ENCODE peak calls at places on chromosomes 3 and 15, in eight cellular contexts. Y is RWPE1; G is NCI-H1105; X is effector memory CD4-positive, alpha-beta T cell; N is left cardiac atrium; A is non-pigmented ciliary epithelial cell; W is HS-5; M is Right ventricle myocardium inferior. L is an unnamed sample.

GRCh38 chr15:40242671-40243070 is 3.8 kb downstream of the PAK6 start:
- DNase-seq in Y (no peak), G (no peak), X (no peak), N (no peak), A (no peak), W (no peak), M (peak), L (no peak)

GRCh38 chr3:65927576-65927975 is 111.1 kb downstream of the MAGI1 start:
- DNase-seq in Y (no peak), G (peak), X (no peak), N (no peak), A (no peak), W (no peak), M (no peak), L (no peak)

GRCh38 chr15:68196445-68197169 is 8.5 kb downstream of the CALML4 start:
- DNase-seq in Y (no peak), G (no peak), X (no peak), N (no peak), A (no peak), W (no peak), M (no peak), L (no peak)

GRCh38 chr3:111236833-111237713 is 165.5 kb downstream of the NECTIN3 start:
- DNase-seq in Y (no peak), G (no peak), X (no peak), N (no peak), A (no peak), W (no peak), M (no peak), L (no peak)

GRCh38 chr15:77066961-77067690 is 3.8 kb downstream of the TSPAN3 start:
- DNase-seq in Y (peak), G (no peak), X (no peak), N (no peak), A (no peak), W (no peak), M (no peak), L (no peak)

GRCh38 chr3:48563382-48563918 is at the start of gene UCN2:
- DNase-seq in Y (no peak), G (no peak), X (no peak), N (no peak), A (no peak), W (no peak), M (no peak), L (no peak)

GRCh38 chr3:73192036-73192738 is 130.7 kb downstream of the EBLN2 start:
- DNase-seq in Y (no peak), G (no peak), X (no peak), N (no peak), A (no peak), W (no peak), M (no peak), L (no peak)

GRCh38 chr15:55420171-55420871 is 12.0 kb downstream of the PIERCE2 start:
- DNase-seq in Y (no peak), G (no peak), X (no peak), N (no peak), A (no peak), W (no peak), M (no peak), L (no peak)

GRCh38 chr15:55247276-55247675 is 42.3 kb downstream of the RAB27A start:
- DNase-seq in Y (no peak), G (no peak), X (no peak), N (no peak), A (no peak), W (no peak), M (no peak), L (no peak)

GRCh38 chr3:13647314-13648059 is 98.6 kb downstream of the FBLN2 start:
- DNase-seq in Y (peak), G (no peak), X (no peak), N (no peak), A (no peak), W (peak), M (no peak), L (no peak)

GRCh38 chr3:64295594-64295993 is 70.3 kb upstream of the PRICKLE2 start:
- DNase-seq in Y (peak), G (no peak), X (no peak), N (no peak), A (peak), W (peak), M (no peak), L (peak)

GRCh38 chr15:62848631-62849050 is 193.9 kb upstream of the TPM1 start:
- DNase-seq in Y (no peak), G (no peak), X (no peak), N (no peak), A (no peak), W (no peak), M (no peak), L (peak)